ENCODE peak calls at places on chromosomes 7 and 10, in five cellular contexts. B is NCI-H1105 treated with DMSO at 0.1 percent for 48 hours, F is NCI-H774, W is dorsolateral prefrontal cortex, O is dermis microvascular lymphatic vessel endothelial cell. R is an unnamed sample.

GRCh38 chr7:44980393-44981034 is 1.7 kb upstream of the MYO1G start:
- DNase-seq in B (no peak), F (no peak), W (no peak), O (no peak), R (peak)

GRCh38 chr10:61000769-61001730 is 57.1 kb upstream of the RHOBTB1 start:
- DNase-seq in B (peak), F (peak), W (peak), O (no peak), R (peak)

GRCh38 chr10:81814842-81815241 is 60.2 kb upstream of the NRG3 start:
- DNase-seq in B (no peak), F (no peak), W (no peak), O (no peak), R (no peak)

GRCh38 chr10:30738416-30738815 is 108.9 kb upstream of the LYZL2 start:
- DNase-seq in B (no peak), F (no peak), W (no peak), O (no peak), R (no peak)

GRCh38 chr7:85074016-85074415 is 112.8 kb downstream of the SEMA3D start:
- DNase-seq in B (no peak), F (no peak), W (no peak), O (no peak), R (peak)

GRCh38 chr7:80748302-80749042 is 110.0 kb downstream of the CD36 start:
- DNase-seq in B (no peak), F (no peak), W (no peak), O (no peak), R (peak)

GRCh38 chr10:116688241-116688711 is 54.1 kb downstream of the HSPA12A start:
- DNase-seq in B (no peak), F (no peak), W (no peak), O (no peak), R (peak)

GRCh38 chr10:99612167-99612831 is 7.9 kb downstream of the SLC25A28 start:
- DNase-seq in B (peak), F (no peak), W (no peak), O (peak), R (peak)

GRCh38 chr10:131453772-131454634 is 142.5 kb upstream of the TCERG1L start:
- DNase-seq in B (no peak), F (peak), W (peak), O (peak), R (no peak)

GRCh38 chr10:546971-547590 is 142.4 kb downstream of the DIP2C start:
- DNase-seq in B (no peak), F (no peak), W (no peak), O (no peak), R (peak)

GRCh38 chr7:157845203-157845810 is 508.5 kb downstream of the DNAJB6 start:
- DNase-seq in B (no peak), F (no peak), W (no peak), O (no peak), R (peak)

GRCh38 chr7:6436385-6436685 is 11.4 kb downstream of the DAGLB start:
- DNase-seq in B (no peak), F (no peak), W (peak), O (no peak), R (no peak)

GRCh38 chr7:141731476-141732149 is 6.5 kb upstream of the SSBP1 start:
- DNase-seq in B (no peak), F (no peak), W (no peak), O (no peak), R (no peak)

GRCh38 chr7:861222-861621 is 15.1 kb upstream of the GET4 start:
- DNase-seq in B (no peak), F (no peak), W (no peak), O (no peak), R (no peak)

GRCh38 chr7:100793806-100794660 is 33.3 kb downstream of the EPHB4 start:
- DNase-seq in B (no peak), F (no peak), W (no peak), O (no peak), R (peak)

GRCh38 chr7:154832557-154833138 is 170.3 kb downstream of the PAXIP1 start:
- DNase-seq in B (no peak), F (no peak), W (no peak), O (no peak), R (no peak)

GRCh38 chr10:104273899-104274575 is 5.1 kb downstream of the GSTO2 start:
- DNase-seq in B (no peak), F (no peak), W (no peak), O (no peak), R (no peak)

GRCh38 chr10:93465806-93466675 is 16.1 kb downstream of the MYOF start:
- DNase-seq in B (peak), F (no peak), W (no peak), O (peak), R (peak)

GRCh38 chr10:95536017-95536416 is 25.2 kb downstream of the SORBS1 start:
- DNase-seq in B (no peak), F (no peak), W (no peak), O (no peak), R (peak)

GRCh38 chr7:131948434-131949053 is 392.1 kb upstream of the PODXL start:
- DNase-seq in B (no peak), F (no peak), W (no peak), O (no peak), R (no peak)

GRCh38 chr10:79244841-79245504 is 102.3 kb upstream of the PPIF start:
- DNase-seq in B (no peak), F (no peak), W (no peak), O (no peak), R (no peak)

GRCh38 chr10:19817251-19818046 is 1.2 kb downstream of the PLXDC2 start:
- DNase-seq in B (peak), F (no peak), W (peak), O (no peak), R (no peak)

GRCh38 chr7:148380581-148381419 is 209.8 kb upstream of the C7orf33 start:
- DNase-seq in B (no peak), F (no peak), W (no peak), O (no peak), R (no peak)

GRCh38 chr10:118505363-118505762 is 90.1 kb downstream of the PRLHR start:
- DNase-seq in B (no peak), F (no peak), W (no peak), O (no peak), R (no peak)

GRCh38 chr10:24891823-24892222 is 60.6 kb downstream of the PRTFDC1 start:
- DNase-seq in B (peak), F (peak), W (no peak), O (peak), R (peak)

GRCh38 chr7:96426027-96426426 is 104.1 kb upstream of the SLC25A13 start:
- DNase-seq in B (no peak), F (no peak), W (no peak), O (peak), R (peak)

GRCh38 chr10:43067391-43068135 is 9.3 kb upstream of the RET start:
- DNase-seq in B (no peak), F (no peak), W (no peak), O (no peak), R (no peak)

GRCh38 chr7:31948041-31948440 is 122.2 kb downstream of the PDE1C start:
- DNase-seq in B (no peak), F (no peak), W (no peak), O (no peak), R (peak)

GRCh38 chr10:129605986-129606518 is 139.0 kb downstream of the MGMT start:
- DNase-seq in B (peak), F (no peak), W (no peak), O (no peak), R (no peak)

GRCh38 chr7:140977351-140978140 is 37.2 kb downstream of the MRPS33 start:
- DNase-seq in B (no peak), F (no peak), W (no peak), O (no peak), R (no peak)

GRCh38 chr7:140904081-140904480 is 20.6 kb downstream of the BRAF start:
- DNase-seq in B (no peak), F (no peak), W (no peak), O (no peak), R (peak)

GRCh38 chr10:6737080-6737641 is 157.1 kb upstream of the PRKCQ start:
- DNase-seq in B (no peak), F (no peak), W (no peak), O (no peak), R (peak)

GRCh38 chr7:29989257-29989995 is at the start of gene SCRN1:
- DNase-seq in B (peak), F (peak), W (peak), O (no peak), R (peak)

GRCh38 chr10:120494313-120494710 is 37.3 kb downstream of the PLPP4 start:
- DNase-seq in B (no peak), F (no peak), W (no peak), O (no peak), R (no peak)

GRCh38 chr10:93718937-93719725 is 16.7 kb upstream of the FRA10AC1 start:
- DNase-seq in B (no peak), F (no peak), W (no peak), O (no peak), R (no peak)

GRCh38 chr10:46556515-46557318 is at the start of gene GPRIN2:
- DNase-seq in B (peak), F (no peak), W (no peak), O (no peak), R (no peak)